ENCODE peak calls at places on chromosomes 11 and 22, in five cellular contexts. One of them, this sample, is unnamed.

GRCh38 chr11:35841733-35842132 is 102.1 kb upstream of the LDLRAD3 start:
- DNase-seq in activated CD4-positive, alpha-beta T cell treated with anti-CD3 and anti-CD28 coated beads, Interleukin-2, amount 50 U/mL, for 48 hours: no peak
- DNase-seq in aorta: no peak
- DNase-seq in lung microvascular endothelial cell: no peak
- DNase-seq in cerebellum: no peak
- DNase-seq in this sample: no peak

GRCh38 chr22:32249231-32249630 is 5.9 kb downstream of the SLC5A4 start:
- DNase-seq in lung microvascular endothelial cell: no peak
- DNase-seq in cerebellum: no peak
- DNase-seq in aorta: no peak
- DNase-seq in activated CD4-positive, alpha-beta T cell treated with anti-CD3 and anti-CD28 coated beads, Interleukin-2, amount 50 U/mL, for 48 hours: no peak
- DNase-seq in this sample: no peak

GRCh38 chr11:19275496-19275895 is 34.8 kb upstream of the E2F8 start:
- DNase-seq in aorta: no peak
- DNase-seq in cerebellum: no peak
- DNase-seq in lung microvascular endothelial cell: no peak
- DNase-seq in activated CD4-positive, alpha-beta T cell treated with anti-CD3 and anti-CD28 coated beads, Interleukin-2, amount 50 U/mL, for 48 hours: no peak
- DNase-seq in this sample: no peak

GRCh38 chr11:6757373-6757967 is 14.3 kb downstream of the OR2AG2 start:
- DNase-seq in cerebellum: peak
- DNase-seq in lung microvascular endothelial cell: peak
- DNase-seq in aorta: no peak
- DNase-seq in activated CD4-positive, alpha-beta T cell treated with anti-CD3 and anti-CD28 coated beads, Interleukin-2, amount 50 U/mL, for 48 hours: peak
- DNase-seq in this sample: peak

GRCh38 chr11:70070736-70071135 is 7.4 kb upstream of the ANO1 start:
- DNase-seq in activated CD4-positive, alpha-beta T cell treated with anti-CD3 and anti-CD28 coated beads, Interleukin-2, amount 50 U/mL, for 48 hours: no peak
- DNase-seq in aorta: peak
- DNase-seq in cerebellum: no peak
- DNase-seq in lung microvascular endothelial cell: no peak
- DNase-seq in this sample: no peak

GRCh38 chr11:47983464-47984397 is 3.4 kb downstream of the PTPRJ start:
- DNase-seq in lung microvascular endothelial cell: no peak
- DNase-seq in cerebellum: no peak
- DNase-seq in aorta: no peak
- DNase-seq in activated CD4-positive, alpha-beta T cell treated with anti-CD3 and anti-CD28 coated beads, Interleukin-2, amount 50 U/mL, for 48 hours: no peak
- DNase-seq in this sample: no peak

GRCh38 chr22:44981857-44982256 is 27.9 kb downstream of the PHF21B start:
- DNase-seq in lung microvascular endothelial cell: no peak
- DNase-seq in aorta: no peak
- DNase-seq in activated CD4-positive, alpha-beta T cell treated with anti-CD3 and anti-CD28 coated beads, Interleukin-2, amount 50 U/mL, for 48 hours: no peak
- DNase-seq in cerebellum: no peak
- DNase-seq in this sample: no peak

GRCh38 chr11:46485852-46486443 is 94.4 kb upstream of the CHRM4 start:
- DNase-seq in aorta: no peak
- DNase-seq in lung microvascular endothelial cell: no peak
- DNase-seq in activated CD4-positive, alpha-beta T cell treated with anti-CD3 and anti-CD28 coated beads, Interleukin-2, amount 50 U/mL, for 48 hours: no peak
- DNase-seq in cerebellum: no peak
- DNase-seq in this sample: no peak

GRCh38 chr11:2807276-2807681 is 78.3 kb downstream of the CDKN1C start:
- DNase-seq in cerebellum: no peak
- DNase-seq in aorta: peak
- DNase-seq in activated CD4-positive, alpha-beta T cell treated with anti-CD3 and anti-CD28 coated beads, Interleukin-2, amount 50 U/mL, for 48 hours: no peak
- DNase-seq in lung microvascular endothelial cell: peak
- DNase-seq in this sample: no peak

This sample was measured in activated naive CD8-positive, alpha-beta T cell treated with anti-CD3 and anti-CD28 coated beads for 36 hours.